ENCODE peak calls at places on chromosomes 4 and X, in five cellular contexts. O, J, R, Y and Z are unnamed samples.
A peak's percentile ranks its signal among the peaks of the same experiment; 100 is the strongest.

GRCh38 chr4:156970501-156971167 is 965 bp downstream of the PDGFC start:
- DNase-seq in O (peak; percentile 60), J (peak; percentile 67), R (no peak), Y (no peak), Z (no peak)

GRCh38 chr4:134905061-134905460 is 703.5 kb upstream of the PABPC4L start:
- DNase-seq in O (no peak), J (no peak), R (no peak), Y (no peak), Z (no peak)

GRCh38 chr4:1374706-1375045 is 27.7 kb downstream of the UVSSA start:
- DNase-seq in O (no peak), J (no peak), R (no peak), Y (no peak), Z (no peak)

GRCh38 chr4:182968917-182969650 is 51.9 kb upstream of the DCTD start:
- DNase-seq in O (no peak), J (no peak), R (no peak), Y (no peak), Z (peak; percentile 67)

GRCh38 chr4:139552908-139553307 is 3.1 kb downstream of the SETD7 start:
- DNase-seq in O (no peak), J (peak; percentile 48), R (no peak), Y (no peak), Z (no peak)

GRCh38 chr4:19382993-19383392 is 868.7 kb upstream of the SLIT2 start:
- DNase-seq in O (no peak), J (no peak), R (peak; percentile 29), Y (no peak), Z (no peak)

GRCh38 chr4:159768011-159768410 is 665.1 kb downstream of the RAPGEF2 start:
- DNase-seq in O (no peak), J (no peak), R (peak; percentile 55), Y (no peak), Z (no peak)

GRCh38 chr4:188989371-188989770 is 850.1 kb downstream of the TRIML1 start:
- DNase-seq in O (no peak), J (no peak), R (no peak), Y (no peak), Z (no peak)

GRCh38 chr4:107115185-107115847 is 79.2 kb upstream of the DKK2 start:
- DNase-seq in O (no peak), J (no peak), R (peak; percentile 43), Y (no peak), Z (no peak)

GRCh38 chrX:17591741-17592110 is 145.6 kb upstream of the SCML1 start:
- DNase-seq in O (no peak), J (no peak), R (peak; percentile 86), Y (no peak), Z (peak; percentile 20)

GRCh38 chrX:30961805-30962204 is 72.8 kb upstream of the TAB3 start:
- DNase-seq in O (no peak), J (no peak), R (no peak), Y (no peak), Z (no peak)

GRCh38 chrX:65637335-65637734 is 30.1 kb upstream of the MSN start:
- DNase-seq in O (no peak), J (no peak), R (no peak), Y (no peak), Z (no peak)

GRCh38 chr4:40185830-40186664 is 10.8 kb upstream of the RHOH start:
- DNase-seq in O (no peak), J (no peak), R (no peak), Y (no peak), Z (peak; percentile 94)

GRCh38 chr4:95296052-95296451 is 252.7 kb downstream of the UNC5C start:
- DNase-seq in O (no peak), J (no peak), R (no peak), Y (no peak), Z (no peak)

GRCh38 chrX:101986571-101986970 is 54.7 kb upstream of the ZMAT1 start:
- DNase-seq in O (no peak), J (no peak), R (no peak), Y (no peak), Z (no peak)

GRCh38 chr4:19645589-19645988 is 606.1 kb upstream of the SLIT2 start:
- DNase-seq in O (no peak), J (no peak), R (no peak), Y (no peak), Z (no peak)

GRCh38 chr4:3485011-3485881 is 22.1 kb downstream of the DOK7 start:
- DNase-seq in O (no peak), J (no peak), R (no peak), Y (no peak), Z (peak; percentile 32)

GRCh38 chrX:65987856-65988255 is 52.0 kb downstream of the VSIG4 start:
- DNase-seq in O (no peak), J (no peak), R (no peak), Y (no peak), Z (no peak)

GRCh38 chr4:145195167-145195952 is 15.0 kb upstream of the OTUD4 start:
- DNase-seq in O (no peak), J (no peak), R (no peak), Y (no peak), Z (peak; percentile 80)

GRCh38 chr4:97987019-97987648 is 156.1 kb downstream of the STPG2 start:
- DNase-seq in O (no peak), J (no peak), R (peak; percentile 56), Y (peak; percentile 25), Z (peak; percentile 19)

GRCh38 chr4:8302331-8302730 is 32.8 kb downstream of the HTRA3 start:
- DNase-seq in O (peak; percentile 12), J (peak; percentile 6), R (no peak), Y (no peak), Z (no peak)

GRCh38 chr4:179353791-179354190 is 1911.6 kb upstream of the AGA start:
- DNase-seq in O (no peak), J (no peak), R (no peak), Y (no peak), Z (no peak)

GRCh38 chr4:110503588-110504435 is 27.9 kb downstream of the ENPEP start:
- DNase-seq in O (no peak), J (no peak), R (peak; percentile 59), Y (peak; percentile 57), Z (peak; percentile 22)

DNA sequence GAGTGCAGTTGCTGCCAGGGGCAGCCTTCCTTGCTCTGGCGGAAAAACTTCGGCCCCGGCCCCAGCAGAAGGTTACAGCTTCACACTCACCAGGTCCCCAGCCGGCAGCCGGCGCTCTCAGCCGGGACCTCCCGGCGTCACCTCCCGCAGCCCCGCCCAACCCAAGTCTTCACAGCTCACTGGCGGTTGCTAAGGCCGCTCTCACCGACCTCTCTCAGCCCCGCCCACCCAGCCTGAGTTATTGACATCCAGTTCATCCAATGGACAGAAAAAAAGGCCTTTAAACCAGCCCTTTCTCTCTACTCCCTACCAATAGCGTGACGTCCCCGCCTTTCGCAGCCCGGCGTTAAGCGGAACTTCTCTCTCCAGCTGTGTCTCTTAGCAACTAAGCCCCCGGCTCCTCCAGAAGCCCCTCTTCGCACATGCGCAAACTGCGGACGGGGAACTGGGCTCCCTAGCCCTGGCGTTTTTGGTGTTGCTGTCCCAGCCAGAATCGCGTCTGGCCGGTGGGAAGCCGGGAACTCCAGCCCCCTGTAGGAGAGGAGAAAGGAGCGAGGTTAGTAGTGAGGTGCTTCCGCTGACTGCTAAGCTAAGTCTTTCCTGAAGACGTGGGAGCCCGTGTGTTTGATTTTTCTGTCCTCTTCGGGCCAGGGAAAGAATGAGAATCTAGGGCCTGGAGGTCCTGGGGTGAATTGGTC is at the start of gene BBS12:
- DNase-seq in O (peak; percentile 99), J (peak; percentile 99), R (peak; percentile 100), Y (peak; percentile 99), Z (peak; percentile 99)
- TF ChIP-seq CTCF in O (peak; percentile 13), J (no peak), R (peak; percentile 62), Y (peak; percentile 56), Z (peak; percentile 52)

GRCh38 chrX:100445593-100445992 is 35.5 kb upstream of the PCDH19 start:
- DNase-seq in O (no peak), J (no peak), R (no peak), Y (no peak), Z (no peak)

GRCh38 chrX:100449696-100450606 is 39.9 kb upstream of the PCDH19 start:
- DNase-seq in O (no peak), J (no peak), R (no peak), Y (no peak), Z (peak; percentile 1)

DNA sequence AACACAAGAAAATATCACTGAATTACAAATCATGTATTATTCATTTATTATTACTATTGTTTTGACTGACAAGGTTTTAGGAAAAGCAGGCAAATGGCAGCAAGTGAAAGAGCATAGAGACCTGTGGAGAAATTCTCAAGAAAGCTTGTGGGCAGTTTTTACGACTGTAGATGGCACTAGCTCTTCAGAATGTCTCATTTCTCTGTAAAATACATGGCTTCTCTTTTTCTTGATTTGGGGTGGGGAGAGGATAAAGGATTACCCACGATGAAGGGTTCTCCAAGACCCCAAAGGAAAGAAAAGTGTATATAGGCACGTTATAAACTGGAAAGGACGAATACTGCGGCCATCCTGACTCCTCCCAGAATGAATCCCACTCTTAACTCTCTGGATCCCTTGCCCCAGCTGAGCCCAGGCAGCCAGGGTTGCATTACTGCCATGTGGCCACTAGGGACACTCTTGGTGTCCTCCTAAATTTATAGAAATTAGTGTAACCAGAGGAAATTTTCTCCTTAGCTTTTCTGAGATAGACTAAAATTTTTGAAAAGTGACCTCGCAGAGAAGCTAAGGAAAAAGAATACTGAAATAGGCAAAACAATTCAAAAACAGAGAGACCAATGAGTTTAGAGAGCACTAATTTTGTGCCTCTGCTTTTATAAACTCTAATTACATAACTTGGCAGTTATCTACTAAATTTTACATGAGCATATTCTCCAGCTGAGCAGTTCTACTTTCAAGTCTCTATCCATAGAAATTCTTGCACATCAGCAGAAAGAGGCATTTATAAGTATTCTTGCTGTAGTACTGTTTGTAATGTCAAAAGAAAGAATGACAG is 37.7 kb upstream of the PCDH19 start:
- DNase-seq in O (peak; percentile 34), J (peak; percentile 24), R (peak; percentile 29), Y (peak; percentile 13), Z (no peak)
- H3K4me3 ChIP-seq in O (no peak overlapping the region), J (no peak overlapping the region), R (no peak overlapping the region), Y (no peak overlapping the region), Z (no peak overlapping the region)

GRCh38 chr4:7194251-7195137 is 2.2 kb downstream of the SORCS2 start:
- DNase-seq in O (peak; percentile 39), J (peak; percentile 84), R (no peak), Y (peak; percentile 15), Z (peak; percentile 21)

GRCh38 chr4:7193040-7193958 is 961 bp downstream of the SORCS2 start:
- DNase-seq in O (peak; percentile 60), J (no peak), R (no peak), Y (no peak), Z (no peak)

GRCh38 chr4:7190668-7191545 is 1.4 kb upstream of the SORCS2 start:
- DNase-seq in O (peak; percentile 37), J (no peak), R (no peak), Y (no peak), Z (no peak)

GRCh38 chr4:7191546-7192251 is 639 bp upstream of the SORCS2 start:
- DNase-seq in O (peak; percentile 31), J (no peak), R (no peak), Y (no peak), Z (no peak)

GRCh38 chr4:7192252-7193039 is at the start of gene SORCS2:
- DNase-seq in O (peak; percentile 80), J (peak; percentile 59), R (peak; percentile 36), Y (no peak), Z (peak; percentile 47)
- TF ChIP-seq CTCF in O (peak; percentile 95), J (peak; percentile 79), R (peak; percentile 36), Y (no peak), Z (peak; percentile 58)

GRCh38 chr4:25031077-25031606 is 396 bp upstream of the LGI2 start:
- DNase-seq in O (peak; percentile 42), J (no peak), R (peak; percentile 18), Y (no peak), Z (no peak)

GRCh38 chr4:25032126-25032525 is 1.4 kb upstream of the LGI2 start:
- DNase-seq in O (no peak), J (no peak), R (peak; percentile 10), Y (no peak), Z (no peak)

GRCh38 chr4:25029479-25030282 is 1.1 kb downstream of the LGI2 start:
- DNase-seq in O (no peak), J (no peak), R (no peak), Y (no peak), Z (no peak)

GRCh38 chr4:25030283-25031076 is at the start of gene LGI2:
- DNase-seq in O (peak; percentile 72), J (peak; percentile 37), R (no peak), Y (no peak), Z (no peak)
- H3K4me3 ChIP-seq in O (peak within 1 kb of the TSS; percentile 56), J (peak within 1 kb of the TSS; percentile 47), R (peak within 1 kb of the TSS; percentile 24), Y (no peak within 1 kb of the TSS), Z (no peak within 1 kb of the TSS)